ENCODE peak calls at places on chromosomes 1 and 21, in ten cellular contexts. E, L, Q, K, Z, G, R, M, N and O are unnamed samples.

GRCh38 chr1:52355847-52356505 is 10.0 kb downstream of the CC2D1B start:
- DNase-seq in E (no peak), L (no peak), Q (no peak), K (no peak), Z (no peak), G (no peak), R (no peak), M (no peak), N (no peak), O (no peak)

GRCh38 chr1:8625981-8626898 is 191.2 kb downstream of the RERE start:
- DNase-seq in E (no peak), L (no peak), Q (no peak), K (no peak), Z (no peak), G (peak; percentile 98), R (no peak), M (peak; percentile 93), N (no peak), O (peak; percentile 90)

GRCh38 chr1:31421404-31422040 is 8.5 kb downstream of the SERINC2 start:
- DNase-seq in E (no peak), L (no peak), Q (no peak), K (no peak), Z (no peak), G (peak; percentile 32), R (no peak), M (no peak), N (peak; percentile 79), O (no peak)

GRCh38 chr1:215958836-215959235 is 391.7 kb downstream of the KCTD3 start:
- DNase-seq in E (no peak), L (no peak), Q (no peak), K (no peak), Z (no peak), G (peak; percentile 72), R (no peak), M (no peak), N (no peak), O (no peak)

GRCh38 chr21:25639167-25639921 is at the start of gene JAM2:
- DNase-seq in E (peak; percentile 66), L (peak; percentile 52), Q (no peak), K (peak; percentile 27), Z (peak; percentile 58), G (peak; percentile 29), R (peak; percentile 55), M (no peak), N (peak; percentile 75), O (peak; percentile 58)

GRCh38 chr1:27408151-27408550 is 15.7 kb downstream of the GPR3 start:
- DNase-seq in E (no peak), L (no peak), Q (no peak), K (no peak), Z (no peak), G (no peak), R (no peak), M (no peak), N (no peak), O (no peak)

GRCh38 chr1:159088050-159088449 is 11.5 kb upstream of the AIM2 start:
- DNase-seq in E (no peak), L (no peak), Q (no peak), K (no peak), Z (no peak), G (peak; percentile 78), R (no peak), M (peak; percentile 48), N (no peak), O (peak; percentile 87)

GRCh38 chr1:59026472-59026948 is 242.7 kb upstream of the JUN start:
- DNase-seq in E (no peak), L (no peak), Q (no peak), K (no peak), Z (no peak), G (peak; percentile 74), R (no peak), M (no peak), N (no peak), O (peak; percentile 91)

GRCh38 chr1:73627723-73628122 is 570.3 kb downstream of the LRRIQ3 start:
- DNase-seq in E (no peak), L (no peak), Q (no peak), K (no peak), Z (no peak), G (no peak), R (no peak), M (no peak), N (peak; percentile 5), O (no peak)

GRCh38 chr1:80892452-80892995 is 908.2 kb upstream of the ADGRL2 start:
- DNase-seq in E (no peak), L (no peak), Q (no peak), K (no peak), Z (no peak), G (peak; percentile 4), R (no peak), M (no peak), N (peak; percentile 47), O (no peak)

GRCh38 chr1:154260127-154260526 is 12.3 kb upstream of the HAX1 start:
- DNase-seq in E (no peak), L (no peak), Q (no peak), K (no peak), Z (no peak), G (no peak), R (no peak), M (no peak), N (no peak), O (no peak)

GRCh38 chr1:182784556-182785171 is 4.9 kb upstream of the NPL start:
- DNase-seq in E (no peak), L (no peak), Q (peak; percentile 74), K (no peak), Z (no peak), G (peak; percentile 50), R (no peak), M (no peak), N (peak; percentile 72), O (peak; percentile 24)

GRCh38 chr1:158124034-158124433 is 56.7 kb upstream of the CD1D start:
- DNase-seq in E (no peak), L (no peak), Q (no peak), K (no peak), Z (no peak), G (peak; percentile 9), R (no peak), M (no peak), N (no peak), O (no peak)

GRCh38 chr1:33137800-33138199 is 44.0 kb downstream of the TRIM62 start:
- DNase-seq in E (peak; percentile 43), L (no peak), Q (peak; percentile 61), K (no peak), Z (peak; percentile 29), G (peak; percentile 27), R (peak; percentile 22), M (no peak), N (peak; percentile 87), O (no peak)

GRCh38 chr1:29725262-29725661 is 488.9 kb downstream of the PTPRU start:
- DNase-seq in E (no peak), L (no peak), Q (no peak), K (no peak), Z (no peak), G (no peak), R (no peak), M (no peak), N (no peak), O (no peak)

GRCh38 chr1:64965239-64966157 is 851 bp downstream of the JAK1 start:
- DNase-seq in E (peak; percentile 71), L (peak; percentile 85), Q (no peak), K (peak; percentile 64), Z (peak; percentile 58), G (peak; percentile 76), R (peak; percentile 24), M (peak; percentile 39), N (peak; percentile 47), O (no peak)

GRCh38 chr1:25647863-25648262 is 31.3 kb downstream of the MAN1C1 start:
- DNase-seq in E (no peak), L (no peak), Q (no peak), K (no peak), Z (no peak), G (no peak), R (no peak), M (no peak), N (no peak), O (no peak)

GRCh38 chr1:228106800-228107054 is 2.4 kb downstream of the MRPL55 start:
- DNase-seq in E (no peak), L (no peak), Q (no peak), K (no peak), Z (no peak), G (no peak), R (no peak), M (no peak), N (no peak), O (no peak)